ENCODE peak calls at places on chromosome 16, in eight cellular contexts. One of them, this sample, is unnamed.

GRCh38 chr16:87076950-87077749 is 240.0 kb downstream of the C16orf95 start:
- DNase-seq in tibial artery: peak
- DNase-seq in OCI-LY7: peak
- DNase-seq in lower lobe of right lung: peak
- DNase-seq in body of pancreas: peak
- DNase-seq in sigmoid colon: peak
- DNase-seq in ascending aorta: no peak
- DNase-seq in esophagus squamous epithelium: no peak
- DNase-seq in this sample: peak

GRCh38 chr16:48143816-48144215 is 12.0 kb downstream of the ABCC12 start:
- DNase-seq in lower lobe of right lung: no peak
- DNase-seq in tibial artery: no peak
- DNase-seq in ascending aorta: no peak
- DNase-seq in esophagus squamous epithelium: no peak
- DNase-seq in sigmoid colon: no peak
- DNase-seq in OCI-LY7: no peak
- DNase-seq in body of pancreas: no peak
- DNase-seq in this sample: no peak

GRCh38 chr16:47990676-47991075 is 165.1 kb downstream of the ABCC12 start:
- DNase-seq in body of pancreas: no peak
- DNase-seq in ascending aorta: no peak
- DNase-seq in tibial artery: no peak
- DNase-seq in OCI-LY7: no peak
- DNase-seq in lower lobe of right lung: no peak
- DNase-seq in sigmoid colon: no peak
- DNase-seq in esophagus squamous epithelium: no peak
- DNase-seq in this sample: no peak

GRCh38 chr16:50942143-50942542 is 200.3 kb downstream of the CYLD start:
- DNase-seq in tibial artery: no peak
- DNase-seq in OCI-LY7: no peak
- DNase-seq in sigmoid colon: no peak
- DNase-seq in body of pancreas: no peak
- DNase-seq in esophagus squamous epithelium: no peak
- DNase-seq in lower lobe of right lung: no peak
- DNase-seq in ascending aorta: no peak
- DNase-seq in this sample: no peak

GRCh38 chr16:88807626-88808453 is 3.9 kb downstream of the APRT start:
- DNase-seq in lower lobe of right lung: no peak
- DNase-seq in tibial artery: peak
- DNase-seq in OCI-LY7: no peak
- DNase-seq in sigmoid colon: no peak
- DNase-seq in esophagus squamous epithelium: no peak
- DNase-seq in body of pancreas: no peak
- DNase-seq in ascending aorta: no peak
- DNase-seq in this sample: no peak

GRCh38 chr16:2147981-2148671 is at the start of gene RAB26:
- DNase-seq in OCI-LY7: peak
- DNase-seq in body of pancreas: peak
- DNase-seq in ascending aorta: no peak
- DNase-seq in tibial artery: peak
- DNase-seq in esophagus squamous epithelium: no peak
- DNase-seq in sigmoid colon: peak
- DNase-seq in lower lobe of right lung: peak
- DNase-seq in this sample: peak

GRCh38 chr16:66810391-66810790 is 9.0 kb upstream of the TERB1 start:
- DNase-seq in lower lobe of right lung: no peak
- DNase-seq in ascending aorta: no peak
- DNase-seq in sigmoid colon: no peak
- DNase-seq in esophagus squamous epithelium: no peak
- DNase-seq in tibial artery: no peak
- DNase-seq in OCI-LY7: no peak
- DNase-seq in body of pancreas: no peak
- DNase-seq in this sample: no peak

GRCh38 chr16:59341368-59341767 is 607.3 kb upstream of the GOT2 start:
- DNase-seq in lower lobe of right lung: no peak
- DNase-seq in sigmoid colon: no peak
- DNase-seq in OCI-LY7: no peak
- DNase-seq in tibial artery: no peak
- DNase-seq in ascending aorta: no peak
- DNase-seq in body of pancreas: no peak
- DNase-seq in esophagus squamous epithelium: no peak
- DNase-seq in this sample: no peak

GRCh38 chr16:15686287-15686686 is 36.2 kb downstream of the NDE1 start:
- DNase-seq in lower lobe of right lung: no peak
- DNase-seq in sigmoid colon: no peak
- DNase-seq in body of pancreas: no peak
- DNase-seq in OCI-LY7: no peak
- DNase-seq in tibial artery: no peak
- DNase-seq in esophagus squamous epithelium: no peak
- DNase-seq in ascending aorta: no peak
- DNase-seq in this sample: no peak

GRCh38 chr16:1941924-1942809 is 832 bp downstream of the MSRB1 start:
- DNase-seq in body of pancreas: peak
- DNase-seq in OCI-LY7: peak
- DNase-seq in ascending aorta: no peak
- DNase-seq in sigmoid colon: peak
- DNase-seq in esophagus squamous epithelium: no peak
- DNase-seq in lower lobe of right lung: peak
- DNase-seq in tibial artery: peak
- DNase-seq in this sample: no peak

GRCh38 chr16:8863594-8864424 is 5.0 kb downstream of the CARHSP1 start:
- DNase-seq in OCI-LY7: no peak
- DNase-seq in lower lobe of right lung: no peak
- DNase-seq in ascending aorta: no peak
- DNase-seq in tibial artery: no peak
- DNase-seq in sigmoid colon: no peak
- DNase-seq in body of pancreas: peak
- DNase-seq in esophagus squamous epithelium: no peak
- DNase-seq in this sample: no peak

GRCh38 chr16:50505115-50505514 is 43.1 kb upstream of the NKD1 start:
- DNase-seq in lower lobe of right lung: no peak
- DNase-seq in tibial artery: no peak
- DNase-seq in sigmoid colon: no peak
- DNase-seq in esophagus squamous epithelium: no peak
- DNase-seq in ascending aorta: no peak
- DNase-seq in OCI-LY7: no peak
- DNase-seq in body of pancreas: no peak
- DNase-seq in this sample: no peak

GRCh38 chr16:85288341-85288868 is 176.1 kb upstream of the CIBAR2 start:
- DNase-seq in esophagus squamous epithelium: no peak
- DNase-seq in OCI-LY7: no peak
- DNase-seq in ascending aorta: no peak
- DNase-seq in tibial artery: no peak
- DNase-seq in lower lobe of right lung: no peak
- DNase-seq in body of pancreas: no peak
- DNase-seq in sigmoid colon: no peak
- DNase-seq in this sample: no peak
- H3K27ac ChIP-seq in esophagus squamous epithelium: no peak
- H3K27ac ChIP-seq in OCI-LY7: no peak
- H3K27ac ChIP-seq in ascending aorta: no peak
- H3K27ac ChIP-seq in tibial artery: no peak
- H3K27ac ChIP-seq in lower lobe of right lung: no peak
- H3K27ac ChIP-seq in body of pancreas: no peak
- H3K27ac ChIP-seq in sigmoid colon: no peak
- H3K27ac ChIP-seq in this sample: no peak

GRCh38 chr16:71501562-71501961 is 12.4 kb upstream of the ZNF19 start:
- DNase-seq in sigmoid colon: no peak
- DNase-seq in body of pancreas: peak
- DNase-seq in tibial artery: no peak
- DNase-seq in OCI-LY7: peak
- DNase-seq in esophagus squamous epithelium: no peak
- DNase-seq in ascending aorta: no peak
- DNase-seq in lower lobe of right lung: no peak
- DNase-seq in this sample: no peak
- TF ChIP-seq CTCF in sigmoid colon: no peak
- TF ChIP-seq CTCF in body of pancreas: no peak
- TF ChIP-seq CTCF in tibial artery: no peak
- TF ChIP-seq CTCF in OCI-LY7: peak
- TF ChIP-seq CTCF in esophagus squamous epithelium: no peak
- TF ChIP-seq CTCF in ascending aorta: no peak
- TF ChIP-seq CTCF in lower lobe of right lung: no peak
- TF ChIP-seq CTCF in this sample: peak

DNA sequence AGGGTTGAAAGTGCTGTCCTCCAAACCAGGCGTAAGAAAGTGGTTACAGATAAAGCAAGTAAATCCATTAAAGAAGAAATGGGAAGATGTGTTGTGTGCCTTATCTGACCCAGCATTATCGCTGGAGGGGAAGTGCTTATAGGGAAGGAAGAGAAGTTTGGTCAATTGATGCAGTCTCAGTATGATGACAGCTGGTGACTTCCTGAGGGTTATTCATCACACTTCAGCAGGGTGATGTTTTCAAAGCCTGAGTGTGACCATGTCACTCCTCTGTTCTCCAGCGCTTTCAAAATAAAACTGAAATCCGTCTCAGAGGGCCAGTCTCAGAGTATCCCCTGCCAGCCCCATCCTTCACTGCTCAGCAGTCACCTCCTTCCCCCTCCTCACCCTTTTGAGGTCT is 505.4 kb upstream of the RBFOX1 start:
- DNase-seq in OCI-LY7: no peak
- DNase-seq in ascending aorta: no peak
- DNase-seq in esophagus squamous epithelium: no peak
- DNase-seq in lower lobe of right lung: no peak
- DNase-seq in body of pancreas: peak
- DNase-seq in sigmoid colon: no peak
- DNase-seq in tibial artery: no peak
- DNase-seq in this sample: no peak
- H3K27ac ChIP-seq in OCI-LY7: no peak
- H3K27ac ChIP-seq in ascending aorta: no peak
- H3K27ac ChIP-seq in esophagus squamous epithelium: no peak
- H3K27ac ChIP-seq in lower lobe of right lung: no peak
- H3K27ac ChIP-seq in body of pancreas: no peak
- H3K27ac ChIP-seq in sigmoid colon: no peak
- H3K27ac ChIP-seq in tibial artery: no peak
- H3K27ac ChIP-seq in this sample: no peak

GRCh38 chr16:4511441-4512082 is 27.0 kb downstream of the CDIP1 start:
- DNase-seq in body of pancreas: peak
- DNase-seq in lower lobe of right lung: no peak
- DNase-seq in ascending aorta: no peak
- DNase-seq in esophagus squamous epithelium: no peak
- DNase-seq in tibial artery: no peak
- DNase-seq in sigmoid colon: no peak
- DNase-seq in OCI-LY7: peak
- DNase-seq in this sample: peak
- TF ChIP-seq CTCF in body of pancreas: peak
- TF ChIP-seq CTCF in lower lobe of right lung: peak
- TF ChIP-seq CTCF in ascending aorta: peak
- TF ChIP-seq CTCF in esophagus squamous epithelium: peak
- TF ChIP-seq CTCF in tibial artery: peak
- TF ChIP-seq CTCF in sigmoid colon: peak
- TF ChIP-seq CTCF in OCI-LY7: peak
- TF ChIP-seq CTCF in this sample: peak

GRCh38 chr16:27352026-27352425 is 38.3 kb downstream of the IL4R start:
- DNase-seq in tibial artery: no peak
- DNase-seq in body of pancreas: no peak
- DNase-seq in sigmoid colon: no peak
- DNase-seq in esophagus squamous epithelium: no peak
- DNase-seq in OCI-LY7: no peak
- DNase-seq in ascending aorta: no peak
- DNase-seq in lower lobe of right lung: no peak
- DNase-seq in this sample: no peak
- H3K27ac ChIP-seq in tibial artery: no peak
- H3K27ac ChIP-seq in body of pancreas: no peak
- H3K27ac ChIP-seq in sigmoid colon: no peak
- H3K27ac ChIP-seq in esophagus squamous epithelium: no peak
- H3K27ac ChIP-seq in OCI-LY7: no peak
- H3K27ac ChIP-seq in ascending aorta: no peak
- H3K27ac ChIP-seq in lower lobe of right lung: no peak
- H3K27ac ChIP-seq in this sample: no peak

This sample was measured in H1.